ENCODE peak calls at places on chromosomes 2 and 18, in five cellular contexts. One of them, this sample, is unnamed. For H3K4me1, the result is how much of the 10 kb centered on the place peaks cover.

GRCh38 chr2:48415765-48416515 is 114.0 kb upstream of the STON1 start:
- DNase-seq in transverse colon: no peak
- DNase-seq in tibial artery: no peak
- DNase-seq in IMR-90: no peak
- DNase-seq in sigmoid colon: no peak
- DNase-seq in this sample: no peak

GRCh38 chr2:105953942-105954341 is 209.2 kb downstream of the NCK2 start:
- DNase-seq in IMR-90: no peak
- DNase-seq in transverse colon: no peak
- DNase-seq in sigmoid colon: no peak
- DNase-seq in tibial artery: no peak
- DNase-seq in this sample: no peak

GRCh38 chr2:232696609-232697058 is 497 bp upstream of the GIGYF2 start:
- DNase-seq in IMR-90: no peak
- DNase-seq in transverse colon: no peak
- DNase-seq in sigmoid colon: no peak
- DNase-seq in tibial artery: no peak
- DNase-seq in this sample: no peak

GRCh38 chr2:49240608-49241007 is 86.3 kb upstream of the FSHR start:
- DNase-seq in tibial artery: no peak
- DNase-seq in sigmoid colon: no peak
- DNase-seq in IMR-90: peak
- DNase-seq in transverse colon: no peak
- DNase-seq in this sample: no peak

GRCh38 chr2:196592331-196592911 is 47.1 kb upstream of the CCDC150 start:
- DNase-seq in sigmoid colon: no peak
- DNase-seq in tibial artery: no peak
- DNase-seq in IMR-90: peak
- DNase-seq in transverse colon: no peak
- DNase-seq in this sample: no peak

GRCh38 chr2:138720035-138720589 is 60.1 kb downstream of the NXPH2 start:
- DNase-seq in sigmoid colon: no peak
- DNase-seq in transverse colon: no peak
- DNase-seq in IMR-90: no peak
- DNase-seq in tibial artery: no peak
- DNase-seq in this sample: no peak

GRCh38 chr2:218325566-218326160 is 31.0 kb upstream of the CATIP start:
- DNase-seq in transverse colon: no peak
- DNase-seq in IMR-90: no peak
- DNase-seq in sigmoid colon: no peak
- DNase-seq in tibial artery: no peak
- DNase-seq in this sample: no peak

GRCh38 chr2:241770936-241771285 is 5.7 kb upstream of the GAL3ST2 start:
- DNase-seq in transverse colon: no peak
- DNase-seq in IMR-90: no peak
- DNase-seq in sigmoid colon: no peak
- DNase-seq in tibial artery: no peak
- DNase-seq in this sample: no peak

GRCh38 chr2:49931243-49931642 is 776.9 kb upstream of the FSHR start:
- DNase-seq in tibial artery: no peak
- DNase-seq in IMR-90: no peak
- DNase-seq in transverse colon: no peak
- DNase-seq in sigmoid colon: no peak
- DNase-seq in this sample: no peak

GRCh38 chr2:36356990-36357505 is 1.5 kb downstream of the CRIM1 start:
- DNase-seq in transverse colon: peak
- DNase-seq in sigmoid colon: peak
- DNase-seq in IMR-90: peak
- DNase-seq in tibial artery: no peak
- DNase-seq in this sample: no peak

GRCh38 chr18:77000527-77000926 is 132.1 kb downstream of the MBP start:
- DNase-seq in IMR-90: peak
- DNase-seq in sigmoid colon: peak
- DNase-seq in tibial artery: no peak
- DNase-seq in transverse colon: peak
- DNase-seq in this sample: no peak

GRCh38 chr2:151237422-151238012 is 24.1 kb downstream of the RBM43 start:
- DNase-seq in transverse colon: no peak
- DNase-seq in tibial artery: no peak
- DNase-seq in sigmoid colon: no peak
- DNase-seq in IMR-90: peak
- DNase-seq in this sample: no peak

GRCh38 chr18:12946549-12947354 is 1.1 kb upstream of the SEH1L start:
- DNase-seq in IMR-90: peak
- DNase-seq in transverse colon: peak
- DNase-seq in tibial artery: peak
- DNase-seq in sigmoid colon: peak
- DNase-seq in this sample: peak

GRCh38 chr2:128496700-128497099 is 178.0 kb upstream of the HS6ST1 start:
- DNase-seq in tibial artery: peak
- DNase-seq in sigmoid colon: no peak
- DNase-seq in IMR-90: no peak
- DNase-seq in transverse colon: no peak
- DNase-seq in this sample: no peak

GRCh38 chr18:10973579-10974260 is 175.6 kb downstream of the PIEZO2 start:
- DNase-seq in sigmoid colon: no peak
- DNase-seq in IMR-90: peak
- DNase-seq in tibial artery: no peak
- DNase-seq in transverse colon: no peak
- DNase-seq in this sample: no peak

GRCh38 chr2:73243884-73244570 is 9.9 kb downstream of the CCT7 start:
- DNase-seq in tibial artery: no peak
- DNase-seq in sigmoid colon: no peak
- DNase-seq in IMR-90: peak
- DNase-seq in transverse colon: no peak
- DNase-seq in this sample: no peak

GRCh38 chr2:234495076-234495800 is 1.6 kb downstream of the ARL4C start:
- DNase-seq in IMR-90: peak
- DNase-seq in tibial artery: no peak
- DNase-seq in sigmoid colon: peak
- DNase-seq in transverse colon: no peak
- DNase-seq in this sample: no peak

GRCh38 chr2:13106302-13106701 is 389.6 kb downstream of the TRIB2 start:
- DNase-seq in tibial artery: no peak
- DNase-seq in transverse colon: no peak
- DNase-seq in IMR-90: no peak
- DNase-seq in sigmoid colon: no peak
- DNase-seq in this sample: no peak

GRCh38 chr18:21857871-21858270 is 117.3 kb downstream of the MIB1 start:
- DNase-seq in IMR-90: no peak
- DNase-seq in transverse colon: no peak
- DNase-seq in tibial artery: no peak
- DNase-seq in sigmoid colon: no peak
- DNase-seq in this sample: no peak

GRCh38 chr2:144471316-144472045 is 48.4 kb downstream of the ZEB2 start:
- DNase-seq in IMR-90: no peak
- DNase-seq in tibial artery: no peak
- DNase-seq in transverse colon: no peak
- DNase-seq in sigmoid colon: no peak
- DNase-seq in this sample: no peak
- H3K4me1 ChIP-seq in IMR-90: under half
- H3K4me1 ChIP-seq in tibial artery: under half
- H3K4me1 ChIP-seq in transverse colon: under half
- H3K4me1 ChIP-seq in sigmoid colon: under half
- H3K4me1 ChIP-seq in this sample: half or more

DNA sequence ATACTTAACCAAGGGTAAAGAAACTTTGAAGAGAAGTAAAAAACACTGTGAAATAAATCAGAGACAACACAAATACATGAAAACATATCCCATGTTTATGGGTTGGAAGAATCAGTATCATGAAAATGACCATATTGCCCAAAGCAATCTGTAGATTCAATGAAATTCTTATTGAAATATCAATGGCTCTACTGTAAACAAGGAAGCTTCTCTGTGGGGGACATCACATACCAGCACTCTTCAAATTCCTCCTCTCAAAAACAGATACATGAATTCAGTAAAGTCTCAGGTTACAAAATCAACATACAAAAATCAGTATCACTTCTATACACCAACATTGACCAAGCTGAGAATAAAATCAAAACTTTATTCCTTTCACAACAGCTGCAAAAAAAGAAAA is 63.5 kb upstream of the CNTNAP5 start:
- DNase-seq in transverse colon: no peak
- DNase-seq in sigmoid colon: no peak
- DNase-seq in IMR-90: no peak
- DNase-seq in tibial artery: no peak
- DNase-seq in this sample: no peak
- TF ChIP-seq CTCF in transverse colon: no peak
- TF ChIP-seq CTCF in sigmoid colon: no peak
- TF ChIP-seq CTCF in IMR-90: no peak
- TF ChIP-seq CTCF in tibial artery: no peak
- TF ChIP-seq CTCF in this sample: no peak

GRCh38 chr18:50633992-50634391 is 74.1 kb downstream of the MAPK4 start:
- DNase-seq in IMR-90: no peak
- DNase-seq in sigmoid colon: peak
- DNase-seq in tibial artery: no peak
- DNase-seq in transverse colon: no peak
- DNase-seq in this sample: no peak
- H3K4me1 ChIP-seq in IMR-90: under half
- H3K4me1 ChIP-seq in sigmoid colon: under half
- H3K4me1 ChIP-seq in tibial artery: under half
- H3K4me1 ChIP-seq in transverse colon: under half
- H3K4me1 ChIP-seq in this sample: under half

GRCh38 chr18:37284260-37284659 is 281.3 kb downstream of the CELF4 start:
- DNase-seq in IMR-90: no peak
- DNase-seq in sigmoid colon: no peak
- DNase-seq in transverse colon: no peak
- DNase-seq in tibial artery: no peak
- DNase-seq in this sample: no peak

GRCh38 chr18:37294951-37295350 is 270.6 kb downstream of the CELF4 start:
- DNase-seq in tibial artery: no peak
- DNase-seq in IMR-90: no peak
- DNase-seq in sigmoid colon: no peak
- DNase-seq in transverse colon: peak
- DNase-seq in this sample: no peak

GRCh38 chr18:37287601-37288000 is 278.0 kb downstream of the CELF4 start:
- DNase-seq in sigmoid colon: no peak
- DNase-seq in tibial artery: no peak
- DNase-seq in IMR-90: no peak
- DNase-seq in transverse colon: no peak
- DNase-seq in this sample: no peak

GRCh38 chr18:37286801-37287200 is 278.8 kb downstream of the CELF4 start:
- DNase-seq in tibial artery: no peak
- DNase-seq in IMR-90: no peak
- DNase-seq in sigmoid colon: no peak
- DNase-seq in transverse colon: no peak
- DNase-seq in this sample: no peak

GRCh38 chr18:37289423-37289822 is 276.2 kb downstream of the CELF4 start:
- DNase-seq in transverse colon: no peak
- DNase-seq in sigmoid colon: no peak
- DNase-seq in IMR-90: no peak
- DNase-seq in tibial artery: no peak
- DNase-seq in this sample: no peak
- TF ChIP-seq CTCF in transverse colon: no peak
- TF ChIP-seq CTCF in sigmoid colon: no peak
- TF ChIP-seq CTCF in IMR-90: no peak
- TF ChIP-seq CTCF in tibial artery: no peak
- TF ChIP-seq CTCF in this sample: no peak

DNA sequence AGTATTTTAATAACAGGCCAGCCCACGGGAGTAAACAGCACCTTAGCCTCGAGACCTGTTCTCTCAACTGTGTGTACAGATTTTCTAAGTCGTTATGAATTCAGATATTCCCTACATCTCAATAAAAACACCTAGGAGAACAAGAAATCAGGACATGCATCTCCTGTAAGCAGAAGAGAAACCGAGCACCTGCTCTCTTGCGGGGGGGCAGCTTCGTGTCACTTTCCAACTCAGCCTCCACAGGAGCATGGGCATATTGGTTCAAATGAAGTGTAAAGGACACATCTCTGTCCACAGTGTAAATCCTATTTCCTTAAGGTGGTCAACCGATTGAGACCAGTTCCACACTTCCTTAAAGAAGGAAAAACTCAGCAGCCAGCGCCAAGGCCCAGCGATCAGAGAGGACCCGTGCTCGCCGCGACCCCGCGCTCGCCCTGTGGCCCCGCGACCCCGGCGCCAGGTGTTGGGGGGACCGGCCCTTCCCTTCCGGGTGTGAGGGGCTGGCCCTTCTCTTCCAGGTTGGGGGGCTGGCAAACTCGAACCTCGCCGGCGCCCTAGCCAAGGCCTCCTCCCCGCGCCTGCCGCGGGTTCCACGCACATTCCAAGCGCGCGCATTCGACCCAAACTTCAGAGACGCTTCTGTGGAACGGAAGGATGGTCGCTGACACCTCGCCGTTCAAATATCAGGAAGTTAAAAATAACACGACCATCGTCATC is 652 bp downstream of the SH3YL1 start:
- DNase-seq in tibial artery: no peak
- DNase-seq in sigmoid colon: no peak
- DNase-seq in transverse colon: peak
- DNase-seq in IMR-90: no peak
- DNase-seq in this sample: no peak
- H3K4me1 ChIP-seq in tibial artery: under half
- H3K4me1 ChIP-seq in sigmoid colon: under half
- H3K4me1 ChIP-seq in transverse colon: under half
- H3K4me1 ChIP-seq in IMR-90: under half
- H3K4me1 ChIP-seq in this sample: half or more

GRCh38 chr2:65227471-65228248 is at the start of gene ACTR2:
- DNase-seq in transverse colon: peak
- DNase-seq in tibial artery: peak
- DNase-seq in sigmoid colon: peak
- DNase-seq in IMR-90: peak
- DNase-seq in this sample: peak
- TF ChIP-seq CTCF in transverse colon: no peak
- TF ChIP-seq CTCF in tibial artery: no peak
- TF ChIP-seq CTCF in sigmoid colon: no peak
- TF ChIP-seq CTCF in IMR-90: no peak
- TF ChIP-seq CTCF in this sample: no peak

GRCh38 chr2:181777654-181778053 is 97.3 kb upstream of the NEUROD1 start:
- DNase-seq in tibial artery: no peak
- DNase-seq in IMR-90: no peak
- DNase-seq in transverse colon: no peak
- DNase-seq in sigmoid colon: no peak
- DNase-seq in this sample: no peak
- H3K4me1 ChIP-seq in tibial artery: under half
- H3K4me1 ChIP-seq in IMR-90: under half
- H3K4me1 ChIP-seq in transverse colon: half or more
- H3K4me1 ChIP-seq in sigmoid colon: under half
- H3K4me1 ChIP-seq in this sample: under half